ENCODE peak calls at places on chromosomes 7 and 10, in four cellular contexts. S, U, I and T are unnamed samples.

GRCh38 chr7:96786261-96786997 is 76.8 kb upstream of the SEM1 start:
- DNase-seq in I (peak; percentile 79), S (peak; percentile 32), U (no peak), T (no peak)

GRCh38 chr7:125074141-125074540 is 144.5 kb upstream of the POT1 start:
- DNase-seq in U (no peak), I (no peak), S (no peak), T (peak; percentile 23)

GRCh38 chr10:68559872-68560200 is 301 bp upstream of the TET1 start:
- DNase-seq in I (no peak), S (no peak), U (peak; percentile 8), T (no peak)

GRCh38 chr7:47039899-47040298 is 542.0 kb downstream of the TNS3 start:
- DNase-seq in S (no peak), I (no peak), U (no peak), T (no peak)

GRCh38 chr7:82805527-82805960 is 357.1 kb downstream of the PCLO start:
- DNase-seq in I (peak; percentile 38), S (no peak), U (peak; percentile 68), T (no peak)

GRCh38 chr10:117366741-117367140 is 8.5 kb downstream of the PDZD8 start:
- DNase-seq in I (no peak), S (no peak), U (no peak), T (no peak)

GRCh38 chr10:89624020-89624419 is 21.0 kb downstream of the PANK1 start:
- DNase-seq in S (no peak), U (no peak), I (no peak), T (no peak)

GRCh38 chr10:68212721-68213352 is 19.1 kb downstream of the ATOH7 start:
- DNase-seq in I (peak; percentile 43), U (no peak), S (no peak), T (no peak)

GRCh38 chr7:151368136-151368571 is 26.5 kb downstream of the NUB1 start:
- DNase-seq in S (peak; percentile 84), U (peak; percentile 48), I (peak; percentile 94), T (peak; percentile 90)

GRCh38 chr10:86944471-86944870 is 12.9 kb downstream of the MMRN2 start:
- DNase-seq in I (no peak), S (no peak), U (no peak), T (peak; percentile 14)

GRCh38 chr10:585502-585901 is 104.0 kb downstream of the DIP2C start:
- DNase-seq in U (no peak), I (peak; percentile 58), S (no peak), T (peak; percentile 32)

GRCh38 chr10:84140036-84140379 is 699 bp downstream of the GHITM start:
- DNase-seq in I (no peak), U (no peak), S (peak; percentile 17), T (peak; percentile 45)

GRCh38 chr10:130037169-130037661 is 73.1 kb upstream of the EBF3 start:
- DNase-seq in S (no peak), U (no peak), I (no peak), T (no peak)

GRCh38 chr7:4612939-4613841 is 68.9 kb upstream of the FOXK1 start:
- DNase-seq in I (peak; percentile 69), U (no peak), S (no peak), T (no peak)

GRCh38 chr7:34067406-34067805 is 162.1 kb downstream of the BMPER start:
- DNase-seq in U (no peak), S (no peak), I (peak; percentile 45), T (no peak)

GRCh38 chr10:23604613-23605012 is 165.7 kb downstream of the OTUD1 start:
- DNase-seq in S (no peak), U (no peak), I (no peak), T (no peak)

GRCh38 chr10:75764974-75765551 is 333.6 kb downstream of the LRMDA start:
- DNase-seq in I (no peak), U (no peak), S (no peak), T (no peak)

GRCh38 chr10:97768322-97769315 is 3.2 kb downstream of the SFRP5 start:
- DNase-seq in I (no peak), S (no peak), U (no peak), T (no peak)

GRCh38 chr7:158473238-158473637 is 114.4 kb downstream of the PTPRN2 start:
- DNase-seq in U (no peak), I (peak; percentile 68), S (no peak), T (no peak)

GRCh38 chr10:98235876-98236275 is 32.1 kb downstream of the LOXL4 start:
- DNase-seq in U (no peak), I (no peak), S (no peak), T (no peak)

GRCh38 chr10:132001238-132001977 is 19.7 kb upstream of the BNIP3 start:
- DNase-seq in I (peak; percentile 83), U (no peak), S (no peak), T (peak; percentile 26)

GRCh38 chr7:80153446-80153845 is 18.8 kb downstream of the GNAI1 start:
- DNase-seq in U (no peak), S (no peak), I (no peak), T (no peak)

GRCh38 chr10:3631709-3632330 is 153.2 kb downstream of the KLF6 start:
- DNase-seq in S (no peak), U (no peak), I (no peak), T (no peak)

GRCh38 chr7:36749282-36749960 is 25.1 kb upstream of the AOAH start:
- DNase-seq in S (no peak), U (no peak), I (no peak), T (no peak)

GRCh38 chr7:44048031-44048795 is 3.7 kb downstream of the DBNL start:
- DNase-seq in S (peak; percentile 16), I (no peak), U (no peak), T (no peak)

GRCh38 chr7:26451997-26452396 is 160.3 kb downstream of the SNX10 start:
- DNase-seq in S (no peak), U (no peak), I (peak; percentile 72), T (no peak)

GRCh38 chr7:55246181-55246580 is 119.0 kb upstream of the LANCL2 start:
- DNase-seq in S (no peak), I (no peak), U (no peak), T (no peak)

GRCh38 chr7:36962367-36962766 is 238.1 kb upstream of the AOAH start:
- DNase-seq in S (no peak), I (peak; percentile 19), U (no peak), T (no peak)

GRCh38 chr10:104337985-104338735 is at the start of gene ITPRIP:
- DNase-seq in I (peak; percentile 74), S (peak; percentile 78), U (peak; percentile 69), T (peak; percentile 69)

GRCh38 chr10:48234295-48234694 is 40.2 kb downstream of the FRMPD2 start:
- DNase-seq in U (no peak), S (no peak), I (no peak), T (peak; percentile 21)

GRCh38 chr7:65216469-65216868 is 157.2 kb upstream of the ZNF92 start:
- DNase-seq in U (peak; percentile 48), S (peak; percentile 27), I (peak; percentile 89), T (peak; percentile 81)

GRCh38 chr10:124998624-124999291 is 56.8 kb downstream of the ZRANB1 start:
- DNase-seq in S (no peak), U (no peak), I (no peak), T (no peak)

GRCh38 chr10:44399478-44400451 is 14.9 kb upstream of the CXCL12 start:
- DNase-seq in S (no peak), U (no peak), I (no peak), T (no peak)

DNA sequence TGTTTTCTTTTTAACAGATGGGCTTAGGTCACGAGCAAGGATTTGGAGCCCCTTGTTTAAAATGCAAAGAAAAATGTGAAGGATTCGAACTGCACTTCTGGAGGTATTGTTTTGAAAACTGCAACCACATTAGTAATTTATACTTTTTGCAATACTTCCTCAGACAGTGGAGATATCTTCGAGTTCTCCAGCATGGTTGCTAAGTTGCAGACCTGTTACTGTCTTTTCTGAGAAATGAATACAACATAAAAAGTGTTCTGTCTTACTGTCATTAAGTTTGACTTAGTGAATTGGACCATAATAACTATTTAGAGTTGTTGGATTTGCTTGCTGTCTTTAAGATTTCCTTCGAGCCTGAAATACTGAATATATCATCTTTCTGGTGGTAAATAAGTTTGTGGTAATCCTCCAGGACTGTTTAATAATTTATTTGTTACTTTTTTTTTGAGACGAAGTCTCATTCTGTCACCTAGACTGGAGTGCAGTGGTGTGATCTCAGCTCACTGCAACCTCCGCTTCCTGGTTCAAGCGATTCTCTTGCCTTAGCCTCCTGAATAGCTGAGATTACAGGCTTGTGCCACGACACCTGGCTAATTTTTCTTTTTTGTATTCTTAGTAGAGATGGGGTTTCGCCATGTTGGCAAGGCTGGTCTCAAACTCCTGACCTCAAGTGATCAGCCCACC is 24.3 kb downstream of the TES start:
- DNase-seq in U (no peak), S (no peak), I (no peak), T (no peak)
- H3K4me1 ChIP-seq in U (peaks cover 20% of the 10 kb centered on the region), S (peaks cover 7% of the 10 kb centered on the region), I (peaks cover 23% of the 10 kb centered on the region), T (peaks cover 16% of the 10 kb centered on the region)

DNA sequence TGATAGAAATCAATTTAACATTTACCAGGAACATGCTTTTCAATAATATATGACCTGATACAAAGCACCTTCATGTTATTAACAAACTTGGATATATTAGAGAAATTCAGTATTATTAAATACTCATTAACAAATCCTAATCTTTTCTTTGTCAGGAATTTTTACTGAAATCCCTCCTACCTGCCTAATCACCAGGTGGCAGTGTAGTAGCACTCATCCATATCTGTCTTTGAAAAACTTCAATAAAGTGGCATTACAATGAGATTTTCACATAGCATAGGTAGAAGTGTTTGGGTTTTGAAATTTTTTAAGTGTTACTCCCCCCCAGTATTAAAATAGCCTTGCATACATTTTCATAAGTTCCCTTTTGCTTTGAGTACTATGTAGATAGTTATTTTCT is 1246.6 kb upstream of the LRRN3 start:
- DNase-seq in U (peak; percentile 35), S (no peak), I (peak; percentile 36), T (peak; percentile 37)
- TF ChIP-seq CTCF in U (peak; percentile 62), S (peak; percentile 14), I (peak; percentile 83), T (peak; percentile 62)

DNA sequence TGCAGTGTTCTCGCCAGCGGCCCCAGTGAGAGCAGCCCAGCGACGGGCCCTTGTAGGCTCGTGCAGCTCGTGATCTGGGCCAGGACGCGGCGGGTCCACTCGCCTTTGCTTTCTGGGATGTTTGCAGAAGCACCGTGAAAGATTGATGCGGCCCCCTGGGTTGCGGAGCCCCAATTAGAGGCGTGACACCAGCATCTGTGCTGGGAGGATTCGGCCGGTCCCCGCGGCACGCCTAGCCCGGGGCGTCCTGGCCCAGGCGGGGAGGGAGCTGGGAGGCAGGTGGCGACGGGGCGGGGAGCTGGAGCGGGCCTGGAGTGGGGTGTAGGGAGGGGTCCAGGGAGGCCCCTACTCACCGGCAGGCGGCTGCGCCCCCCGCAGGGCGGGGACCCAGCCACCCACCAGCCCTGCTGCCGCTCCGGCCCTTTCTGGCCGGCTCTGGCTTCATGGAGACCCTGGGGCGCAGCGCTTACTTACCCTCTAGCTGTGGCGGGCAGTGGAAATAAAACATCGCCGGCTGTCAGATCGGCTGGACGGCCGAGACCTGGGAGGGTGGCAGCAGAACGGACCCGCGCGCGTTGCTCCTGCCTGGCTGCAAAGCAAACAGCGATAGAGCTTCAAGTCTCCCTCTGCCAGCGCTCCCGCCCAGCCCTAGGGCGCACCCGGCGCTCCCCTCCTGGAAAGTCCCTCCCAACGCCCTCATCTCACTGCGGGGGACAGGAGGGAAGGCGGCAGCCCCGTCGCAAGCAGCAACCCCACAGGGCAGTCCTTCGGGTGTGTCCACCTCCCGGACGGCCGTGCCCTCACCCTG is 752 bp downstream of the DRGX start:
- DNase-seq in I (peak; percentile 67), U (no peak), S (no peak), T (no peak)
- H3K4me3 ChIP-seq in I (peak overlapping the region; percentile 73), U (no peak overlapping the region), S (no peak overlapping the region), T (no peak overlapping the region)

GRCh38 chr10:110006358-110007170 is 1.2 kb upstream of the ADD3 start:
- DNase-seq in I (no peak), S (no peak), U (no peak), T (peak; percentile 49)

GRCh38 chr10:110007171-110007700 is 548 bp upstream of the ADD3 start:
- DNase-seq in U (no peak), I (no peak), S (no peak), T (no peak)

GRCh38 chr10:110010076-110011069 is 2.6 kb downstream of the ADD3 start:
- DNase-seq in I (no peak), U (no peak), S (no peak), T (no peak)

GRCh38 chr10:110007701-110008517 is at the start of gene ADD3:
- DNase-seq in I (peak; percentile 100), S (peak; percentile 99), U (peak; percentile 78), T (peak; percentile 96)

GRCh38 chr10:110008518-110009339 is 945 bp downstream of the ADD3 start:
- DNase-seq in U (no peak), S (peak; percentile 52), I (peak; percentile 67), T (peak; percentile 33)
- H3K4me1 ChIP-seq in U (peaks cover 26% of the 10 kb centered on the region), S (peaks cover 2% of the 10 kb centered on the region), I (peaks cover 66% of the 10 kb centered on the region), T (peaks cover 46% of the 10 kb centered on the region)